ENCODE peak calls at places on chromosome 18, in four cellular contexts. C, I, Z and B are unnamed samples.

GRCh38 chr18:39969813-39970494 is 1985.1 kb upstream of the PIK3C3 start:
- DNase-seq in C (no peak), I (no peak), Z (no peak), B (no peak)

GRCh38 chr18:5894613-5895299 is 566 bp downstream of the TMEM200C start:
- DNase-seq in C (peak; percentile 56), I (no peak), Z (no peak), B (no peak)

GRCh38 chr18:61308795-61309393 is 24.3 kb upstream of the CDH20 start:
- DNase-seq in C (no peak), I (no peak), Z (no peak), B (peak; percentile 66)

GRCh38 chr18:21897811-21898210 is 157.2 kb downstream of the MIB1 start:
- DNase-seq in C (peak; percentile 76), I (peak; percentile 68), Z (no peak), B (peak; percentile 14)

GRCh38 chr18:55421612-55422381 is 166.2 kb downstream of the TCF4 start:
- DNase-seq in C (no peak), I (no peak), Z (no peak), B (peak; percentile 47)

GRCh38 chr18:55458456-55459238 is 129.3 kb downstream of the TCF4 start:
- DNase-seq in C (no peak), I (no peak), Z (no peak), B (no peak)

GRCh38 chr18:13136689-13137040 is 81.9 kb upstream of the LDLRAD4 start:
- DNase-seq in C (peak; percentile 89), I (peak; percentile 43), Z (peak; percentile 21), B (peak; percentile 36)

GRCh38 chr18:34591920-34592444 is 118.1 kb upstream of the DTNA start:
- DNase-seq in C (no peak), I (no peak), Z (no peak), B (no peak)

GRCh38 chr18:48553236-48553635 is 14.4 kb downstream of the CTIF start:
- DNase-seq in C (no peak), I (no peak), Z (no peak), B (no peak)

GRCh38 chr18:56787392-56787791 is 136.2 kb downstream of the WDR7 start:
- DNase-seq in C (no peak), I (no peak), Z (no peak), B (no peak)

GRCh38 chr18:28039078-28039477 is 137.9 kb downstream of the CDH2 start:
- DNase-seq in C (no peak), I (no peak), Z (no peak), B (no peak)

GRCh38 chr18:52082250-52082649 is 257.7 kb upstream of the DCC start:
- DNase-seq in C (no peak), I (no peak), Z (no peak), B (no peak)

GRCh38 chr18:10579079-10579867 is 53.4 kb downstream of the NAPG start:
- DNase-seq in C (no peak), I (peak; percentile 70), Z (no peak), B (no peak)